ENCODE peak calls at places on chromosomes 11 and 22, in five cellular contexts. Z, V, C, R and H are unnamed samples.

GRCh38 chr22:48118654-48119053 is 1356.2 kb downstream of the TBC1D22A start:
- DNase-seq in Z (no peak), V (no peak), C (no peak), R (no peak), H (no peak)

GRCh38 chr22:19463491-19464469 is 15.2 kb downstream of the UFD1 start:
- DNase-seq in Z (no peak), V (no peak), C (peak), R (no peak), H (no peak)

GRCh38 chr11:15091620-15092019 is 18.2 kb downstream of the CALCB start:
- DNase-seq in Z (no peak), V (no peak), C (no peak), R (no peak), H (no peak)

GRCh38 chr11:124892750-124893454 is 4.8 kb downstream of the ROBO4 start:
- DNase-seq in Z (no peak), V (no peak), C (no peak), R (peak), H (no peak)

GRCh38 chr11:44972746-44973435 is 22.2 kb upstream of the TP53I11 start:
- DNase-seq in Z (no peak), V (no peak), C (no peak), R (no peak), H (no peak)

GRCh38 chr11:72824811-72825505 is 10.7 kb downstream of the ATG16L2 start:
- DNase-seq in Z (no peak), V (no peak), C (no peak), R (peak), H (peak)

GRCh38 chr11:44096360-44097188 is 1.1 kb downstream of the EXT2 start:
- DNase-seq in Z (peak), V (no peak), C (peak), R (no peak), H (no peak)

GRCh38 chr11:34773211-34773610 is 143.0 kb downstream of the APIP start:
- DNase-seq in Z (no peak), V (no peak), C (no peak), R (no peak), H (no peak)

GRCh38 chr11:65547446-65548125 is 10.6 kb downstream of the LTBP3 start:
- DNase-seq in Z (no peak), V (no peak), C (no peak), R (no peak), H (no peak)

GRCh38 chr11:10478574-10479550 is 23.8 kb downstream of the AMPD3 start:
- DNase-seq in Z (no peak), V (no peak), C (no peak), R (peak), H (peak)

GRCh38 chr11:73288197-73288872 is 16.2 kb downstream of the P2RY6 start:
- DNase-seq in Z (no peak), V (no peak), C (no peak), R (no peak), H (no peak)

GRCh38 chr11:33672273-33672672 is 28.4 kb downstream of the C11orf91 start:
- DNase-seq in Z (no peak), V (no peak), C (no peak), R (no peak), H (no peak)

GRCh38 chr11:73749118-73749517 is 11.8 kb downstream of the RAB6A start:
- DNase-seq in Z (no peak), V (no peak), C (no peak), R (no peak), H (no peak)

GRCh38 chr11:9736365-9736764 is 72.5 kb downstream of the SWAP70 start:
- DNase-seq in Z (no peak), V (no peak), C (no peak), R (no peak), H (no peak)

GRCh38 chr22:41092847-41093371 is 517 bp downstream of the EP300 start:
- DNase-seq in Z (peak), V (no peak), C (peak), R (peak), H (no peak)

DNA sequence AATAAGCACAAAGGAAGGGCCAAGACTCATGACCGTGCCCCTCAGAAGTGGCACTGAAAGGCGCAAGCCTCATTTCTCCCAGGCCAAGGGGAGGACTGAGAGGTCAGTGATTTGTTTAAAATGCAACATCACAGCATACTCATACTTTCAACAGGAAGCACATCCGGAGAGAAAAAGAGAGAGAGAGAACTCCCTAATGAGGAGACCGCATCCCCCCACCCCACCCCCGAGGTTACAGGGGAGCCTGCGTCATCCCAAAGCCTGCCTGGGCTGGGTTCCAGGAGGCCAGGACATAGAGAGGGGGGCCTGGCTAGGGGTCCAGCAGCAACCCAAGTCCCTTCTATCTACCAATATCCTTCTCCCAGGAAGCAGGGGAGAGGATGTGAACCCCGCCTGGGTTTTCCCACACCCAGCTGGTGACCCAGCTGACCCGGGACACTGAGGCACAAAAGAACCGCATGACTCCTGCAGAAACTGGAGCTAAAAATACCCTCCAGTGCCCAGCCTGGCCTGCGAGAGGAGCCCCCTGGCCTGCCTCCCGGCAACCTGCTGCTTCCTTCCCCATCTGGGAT is 3.8 kb downstream of the CSNK1E start:
- DNase-seq in Z (peak), V (no peak), C (peak), R (peak), H (no peak)
- H3K27ac ChIP-seq in Z (peak), V (peak), C (peak), R (peak), H (peak)

GRCh38 chr11:119550330-119550729 is 127.4 kb upstream of the THY1 start:
- DNase-seq in Z (no peak), V (no peak), C (no peak), R (no peak), H (no peak)
- TF ChIP-seq CTCF in Z (no peak), V (no peak), C (no peak), R (no peak), H (no peak)

GRCh38 chr11:68255526-68255925 is 16.2 kb downstream of the C11orf24 start:
- DNase-seq in Z (no peak), V (no peak), C (no peak), R (no peak), H (no peak)

GRCh38 chr11:68259122-68259959 is 12.4 kb downstream of the C11orf24 start:
- DNase-seq in Z (no peak), V (no peak), C (no peak), R (no peak), H (no peak)

GRCh38 chr11:68256331-68256741 is 15.4 kb downstream of the C11orf24 start:
- DNase-seq in Z (no peak), V (no peak), C (peak), R (no peak), H (no peak)

GRCh38 chr11:68258363-68258765 is 13.4 kb downstream of the C11orf24 start:
- DNase-seq in Z (no peak), V (no peak), C (no peak), R (no peak), H (peak)

GRCh38 chr11:68257477-68258362 is 14.1 kb downstream of the C11orf24 start:
- DNase-seq in Z (peak), V (peak), C (peak), R (peak), H (peak)
- H3K4me3 ChIP-seq in Z (no peak), V (no peak), C (no peak), R (no peak), H (no peak)

GRCh38 chr22:33921576-33922181 is 1.4 kb upstream of the LARGE1 start:
- DNase-seq in Z (peak), V (no peak), C (peak), R (peak), H (peak)

GRCh38 chr22:33923033-33923432 is 2.8 kb upstream of the LARGE1 start:
- DNase-seq in Z (no peak), V (no peak), C (peak), R (no peak), H (no peak)

GRCh38 chr22:33923660-33924246 is 3.5 kb upstream of the LARGE1 start:
- DNase-seq in Z (peak), V (no peak), C (peak), R (peak), H (peak)

GRCh38 chr22:33920927-33921575 is 775 bp upstream of the LARGE1 start:
- DNase-seq in Z (peak), V (peak), C (peak), R (peak), H (peak)

GRCh38 chr22:33922268-33922667 is 2.0 kb upstream of the LARGE1 start:
- DNase-seq in Z (peak), V (no peak), C (peak), R (peak), H (peak)
- H3K27ac ChIP-seq in Z (peak), V (peak), C (peak), R (peak), H (peak)

GRCh38 chr22:50182176-50183081 is 3.3 kb upstream of the TRABD start:
- DNase-seq in Z (peak), V (no peak), C (no peak), R (peak), H (no peak)
- TF ChIP-seq CTCF in Z (no peak), V (no peak), C (no peak), R (no peak), H (no peak)

GRCh38 chr11:119359365-119360229 is 13.1 kb upstream of the MFRP start:
- DNase-seq in Z (no peak), V (no peak), C (no peak), R (no peak), H (no peak)
- H3K4me3 ChIP-seq in Z (no peak), V (no peak), C (no peak), R (no peak), H (no peak)